ENCODE peak calls at places on chromosomes 16 and 17, in nine cellular contexts. G is MM.1S, Z is gastrocnemius medialis, Y is left lung, F is psoas muscle, L is lower lobe of right lung, O is vagina, C is RWPE1, T is foreskin keratinocyte. E is an unnamed sample.

GRCh38 chr17:50078430-50078829 is 16.7 kb upstream of the PDK2 start:
- DNase-seq in G (no peak), Z (no peak), Y (no peak), F (no peak), L (no peak), O (no peak), C (no peak), T (no peak), E (no peak)

GRCh38 chr16:13113786-13114185 is 212.4 kb downstream of the SHISA9 start:
- DNase-seq in G (no peak), Z (no peak), Y (no peak), F (no peak), L (no peak), O (no peak), C (no peak), T (no peak), E (no peak)

GRCh38 chr16:30925646-30926332 is 2.4 kb downstream of the FBXL19 start:
- DNase-seq in G (no peak), Z (no peak), Y (no peak), F (no peak), L (no peak), O (no peak), C (no peak), T (no peak), E (no peak)

GRCh38 chr17:38322897-38323296 is 20.9 kb downstream of the GPR179 start:
- DNase-seq in G (no peak), Z (no peak), Y (no peak), F (no peak), L (no peak), O (no peak), C (no peak), T (no peak), E (no peak)

GRCh38 chr17:57747221-57748017 is 2.3 kb upstream of the CCDC182 start:
- DNase-seq in G (peak), Z (peak), Y (no peak), F (no peak), L (no peak), O (no peak), C (peak), T (peak), E (no peak)

GRCh38 chr16:84885024-84885910 is 65.5 kb downstream of the CRISPLD2 start:
- DNase-seq in G (no peak), Z (no peak), Y (no peak), F (peak), L (no peak), O (no peak), C (no peak), T (peak), E (no peak)

GRCh38 chr17:44233582-44233981 is 14.1 kb upstream of the UBTF start:
- DNase-seq in G (no peak), Z (no peak), Y (no peak), F (no peak), L (no peak), O (no peak), C (no peak), T (no peak), E (no peak)

GRCh38 chr16:59060212-59060611 is 326.1 kb upstream of the GOT2 start:
- DNase-seq in G (no peak), Z (no peak), Y (no peak), F (no peak), L (no peak), O (no peak), C (no peak), T (peak), E (no peak)

GRCh38 chr16:83813818-83814653 is 6.3 kb downstream of the HSBP1 start:
- DNase-seq in G (peak), Z (no peak), Y (no peak), F (no peak), L (no peak), O (no peak), C (peak), T (peak), E (no peak)

GRCh38 chr16:4517812-4518211 is 20.8 kb downstream of the CDIP1 start:
- DNase-seq in G (peak), Z (no peak), Y (no peak), F (no peak), L (no peak), O (no peak), C (no peak), T (no peak), E (no peak)

GRCh38 chr17:20967776-20968175 is 75.0 kb downstream of the USP22 start:
- DNase-seq in G (no peak), Z (no peak), Y (no peak), F (no peak), L (no peak), O (no peak), C (no peak), T (no peak), E (no peak)

GRCh38 chr17:80732268-80732667 is 187.6 kb downstream of the RPTOR start:
- DNase-seq in G (no peak), Z (no peak), Y (no peak), F (no peak), L (no peak), O (no peak), C (no peak), T (no peak), E (no peak)

GRCh38 chr16:70685061-70685937 is 554 bp downstream of the MTSS2 start:
- DNase-seq in G (no peak), Z (peak), Y (no peak), F (peak), L (no peak), O (no peak), C (no peak), T (no peak), E (no peak)

GRCh38 chr17:40341808-40342574 is 22.5 kb downstream of the GJD3 start:
- DNase-seq in G (no peak), Z (peak), Y (peak), F (peak), L (peak), O (no peak), C (peak), T (no peak), E (no peak)

GRCh38 chr17:74126959-74127358 is 76.5 kb upstream of the RPL38 start:
- DNase-seq in G (no peak), Z (no peak), Y (no peak), F (no peak), L (no peak), O (no peak), C (no peak), T (no peak), E (no peak)

GRCh38 chr17:73877962-73878361 is 233.7 kb upstream of the SDK2 start:
- DNase-seq in G (no peak), Z (no peak), Y (no peak), F (no peak), L (no peak), O (no peak), C (no peak), T (no peak), E (no peak)

GRCh38 chr17:38453951-38454421 is 25.7 kb downstream of the ARHGAP23 start:
- DNase-seq in G (no peak), Z (no peak), Y (no peak), F (no peak), L (no peak), O (no peak), C (no peak), T (no peak), E (no peak)

GRCh38 chr17:48630009-48630924 is 4.1 kb upstream of the HOXB9 start:
- DNase-seq in G (no peak), Z (no peak), Y (no peak), F (no peak), L (no peak), O (no peak), C (no peak), T (no peak), E (no peak)

GRCh38 chr16:10929853-10930754 is 12.2 kb downstream of the DEXI start:
- DNase-seq in G (no peak), Z (no peak), Y (no peak), F (no peak), L (no peak), O (no peak), C (no peak), T (no peak), E (no peak)

GRCh38 chr17:7767425-7768021 is 50.0 kb downstream of the DNAH2 start:
- DNase-seq in G (no peak), Z (no peak), Y (no peak), F (no peak), L (no peak), O (no peak), C (no peak), T (no peak), E (no peak)

GRCh38 chr17:78993241-78993956 is 13.7 kb upstream of the LGALS3BP start:
- DNase-seq in G (no peak), Z (peak), Y (peak), F (no peak), L (no peak), O (no peak), C (no peak), T (no peak), E (no peak)

GRCh38 chr17:29723283-29724047 is 100.8 kb upstream of the CORO6 start:
- DNase-seq in G (no peak), Z (no peak), Y (no peak), F (no peak), L (no peak), O (no peak), C (no peak), T (no peak), E (no peak)
- H3K27ac ChIP-seq in G (no peak), Z (peak), Y (peak), F (peak), L (peak), O (peak), C (no peak), T (no peak), E (no peak)

DNA sequence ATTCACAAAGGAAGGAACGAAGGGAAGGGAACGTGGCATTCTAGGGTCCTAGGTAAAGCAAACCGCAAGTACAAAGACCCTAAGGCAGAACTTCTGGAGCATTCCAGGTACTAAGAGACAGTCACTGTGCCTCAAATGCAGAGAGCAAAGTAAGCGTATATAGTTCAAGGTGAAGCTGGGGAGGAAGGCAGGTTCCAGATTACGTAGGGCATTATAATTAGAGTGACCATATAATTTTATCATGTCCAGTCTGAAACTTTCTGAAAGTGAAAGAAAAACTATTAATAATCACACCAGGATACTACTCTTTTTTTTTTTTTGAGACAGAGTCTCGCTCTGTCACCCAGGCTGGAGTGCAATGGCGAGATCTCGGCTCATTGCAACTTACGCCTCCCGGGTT is 25.7 kb downstream of the METTL16 start:
- DNase-seq in G (no peak), Z (no peak), Y (no peak), F (no peak), L (no peak), O (no peak), C (no peak), T (no peak), E (no peak)
- H3K27ac ChIP-seq in G (no peak), Z (peak), Y (no peak), F (no peak), L (peak), O (no peak), C (peak), T (no peak), E (peak)

DNA sequence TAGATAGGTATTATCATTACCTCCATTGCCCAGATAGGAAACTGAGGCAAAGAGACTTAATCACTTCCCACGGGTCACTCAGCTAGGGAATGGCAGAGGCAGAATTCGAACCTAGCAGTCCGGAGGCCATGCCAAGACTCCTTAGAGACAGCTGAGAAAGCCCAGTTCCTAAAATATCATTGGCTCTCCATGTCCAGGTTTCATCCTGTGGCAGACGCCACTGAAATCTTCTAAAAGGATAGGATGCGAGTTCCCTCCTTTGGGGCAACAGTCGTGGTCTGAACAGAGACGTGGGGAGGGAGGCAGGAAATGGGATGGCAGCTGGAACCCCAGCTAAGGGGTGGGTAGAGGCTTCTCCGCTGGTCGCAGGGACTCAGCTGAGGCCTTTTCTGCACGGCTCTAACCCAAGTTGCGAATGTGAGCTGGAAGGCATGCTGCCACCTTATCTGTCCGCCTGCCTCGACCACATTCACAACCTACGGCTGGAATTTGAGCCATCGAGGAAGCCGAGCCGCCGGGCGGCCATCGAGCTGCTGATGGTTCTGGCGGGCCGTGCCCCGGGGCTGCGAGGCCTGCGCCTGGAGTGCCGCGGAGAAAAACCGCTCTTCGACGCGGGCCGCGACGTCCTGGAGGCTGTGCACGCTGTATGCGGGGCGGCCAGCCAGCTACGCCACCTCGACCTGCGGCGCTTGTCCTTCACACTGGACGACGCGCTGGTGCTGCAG is 1.9 kb upstream of the HSF4 start:
- DNase-seq in G (no peak), Z (no peak), Y (no peak), F (peak), L (no peak), O (no peak), C (no peak), T (no peak), E (no peak)
- H3K27ac ChIP-seq in G (no peak), Z (peak), Y (no peak), F (peak), L (no peak), O (peak), C (peak), T (no peak), E (no peak)

GRCh38 chr16:396605-397004 is 394 bp upstream of the NME4 start:
- DNase-seq in G (peak), Z (no peak), Y (no peak), F (peak), L (no peak), O (no peak), C (no peak), T (no peak), E (no peak)
- H3K27ac ChIP-seq in G (peak), Z (peak), Y (peak), F (peak), L (peak), O (peak), C (peak), T (no peak), E (no peak)

E was measured in epithelial cell of prostate.